ENCODE peak calls at places on chromosomes 13 and 19, in four cellular contexts. S is fibroblast of gingiva, X is H54, I is IMR-90. R is an unnamed sample.

GRCh38 chr13:39353988-39354387 is 249.0 kb downstream of the LHFPL6 start:
- DNase-seq in S (peak), X (no peak), I (peak), R (no peak)

GRCh38 chr19:42184401-42184861 is 33.0 kb downstream of the DEDD2 start:
- DNase-seq in S (peak), X (peak), I (peak), R (peak)

GRCh38 chr13:113759525-113760137 is 605 bp downstream of the TMEM255B start:
- DNase-seq in S (no peak), X (peak), I (peak), R (peak)

GRCh38 chr19:5961969-5962945 is 15.7 kb downstream of the RANBP3 start:
- DNase-seq in S (no peak), X (no peak), I (peak), R (no peak)

GRCh38 chr13:91296011-91296410 is 51.5 kb upstream of the MIR17HG start:
- DNase-seq in S (no peak), X (no peak), I (no peak), R (no peak)

GRCh38 chr19:29967623-29968022 is 25.6 kb downstream of the URI1 start:
- DNase-seq in S (peak), X (no peak), I (peak), R (no peak)

GRCh38 chr13:95679722-95680121 is 2.8 kb downstream of the DNAJC3 start:
- DNase-seq in S (no peak), X (no peak), I (no peak), R (no peak)

GRCh38 chr13:59088716-59089115 is 1075.0 kb downstream of the DIAPH3 start:
- DNase-seq in S (peak), X (no peak), I (peak), R (no peak)

GRCh38 chr19:755063-755462 is 4.2 kb downstream of the MISP start:
- DNase-seq in S (no peak), X (no peak), I (no peak), R (no peak)

GRCh38 chr19:5128932-5129389 is 160.0 kb downstream of the KDM4B start:
- DNase-seq in S (no peak), X (no peak), I (no peak), R (no peak)

GRCh38 chr19:16541526-16542044 is 652 bp downstream of the CHERP start:
- DNase-seq in S (no peak), X (no peak), I (peak), R (no peak)

GRCh38 chr13:66794340-66795031 is 435.6 kb downstream of the PCDH9 start:
- DNase-seq in S (no peak), X (no peak), I (no peak), R (no peak)

GRCh38 chr19:8208119-8208709 is 956 bp upstream of the CERS4 start:
- DNase-seq in S (no peak), X (no peak), I (no peak), R (no peak)

GRCh38 chr13:113064534-113065405 is 40.8 kb upstream of the F7 start:
- DNase-seq in S (peak), X (peak), I (peak), R (no peak)

GRCh38 chr19:20315543-20315942 is 148.5 kb downstream of the ZNF486 start:
- DNase-seq in S (no peak), X (no peak), I (no peak), R (no peak)

GRCh38 chr19:17615889-17616685 is 60.6 kb downstream of the COLGALT1 start:
- DNase-seq in S (no peak), X (no peak), I (no peak), R (no peak)

GRCh38 chr13:79500829-79501228 is 19.9 kb downstream of the NDFIP2 start:
- DNase-seq in S (no peak), X (no peak), I (no peak), R (no peak)

GRCh38 chr13:53405616-53406015 is 377.0 kb downstream of the OLFM4 start:
- DNase-seq in S (no peak), X (no peak), I (no peak), R (no peak)

GRCh38 chr13:43374621-43375020 is 351.2 kb downstream of the DNAJC15 start:
- DNase-seq in S (peak), X (no peak), I (peak), R (no peak)

GRCh38 chr13:28741080-28741479 is 22.3 kb upstream of the SLC46A3 start:
- DNase-seq in S (peak), X (no peak), I (peak), R (no peak)

GRCh38 chr19:37829526-37829925 is 50.1 kb upstream of the ZNF573 start:
- DNase-seq in S (no peak), X (no peak), I (no peak), R (no peak)

GRCh38 chr13:113805431-113806103 is 46.5 kb downstream of the TMEM255B start:
- DNase-seq in S (no peak), X (no peak), I (no peak), R (no peak)

GRCh38 chr13:41465215-41465907 is 8.0 kb downstream of the RGCC start:
- DNase-seq in S (peak), X (peak), I (peak), R (peak)

GRCh38 chr13:31055589-31055988 is 106.1 kb downstream of the HSPH1 start:
- DNase-seq in S (no peak), X (no peak), I (no peak), R (no peak)

GRCh38 chr13:19959831-19960672 is 1.5 kb downstream of the ZMYM2 start:
- DNase-seq in S (peak), X (peak), I (peak), R (peak)

GRCh38 chr19:15251749-15252397 is 19.6 kb upstream of the EPHX3 start:
- DNase-seq in S (peak), X (peak), I (peak), R (peak)

GRCh38 chr19:6038634-6039405 is 60.9 kb upstream of the RANBP3 start:
- DNase-seq in S (peak), X (no peak), I (peak), R (no peak)

GRCh38 chr19:21256722-21257121 is 72.5 kb downstream of the ZNF708 start:
- DNase-seq in S (no peak), X (no peak), I (peak), R (no peak)

R was measured in ascending aorta.